ENCODE peak calls at places on chromosomes 4 and X, in five cellular contexts. W is suprapubic skin, E is aorta, P is right atrium auricular region, R is left lung. U is an unnamed sample. For H3K27me3, the result is how much of the 10 kb centered on the place peaks cover.

GRCh38 chrX:3651272-3651671 is 62.2 kb downstream of the PRKX start:
- DNase-seq in W (no peak), E (no peak), P (no peak), R (no peak), U (no peak)

GRCh38 chr4:36399762-36400353 is 118.4 kb downstream of the DTHD1 start:
- DNase-seq in W (no peak), E (no peak), P (no peak), R (no peak), U (peak)

GRCh38 chrX:30971761-30972603 is 82.9 kb upstream of the TAB3 start:
- DNase-seq in W (no peak), E (no peak), P (no peak), R (no peak), U (no peak)

GRCh38 chr4:114109776-114110175 is 130.3 kb upstream of the ARSJ start:
- DNase-seq in W (no peak), E (no peak), P (no peak), R (no peak), U (no peak)

GRCh38 chrX:65241059-65241721 is 264.9 kb upstream of the ZC4H2 start:
- DNase-seq in W (no peak), E (no peak), P (no peak), R (no peak), U (no peak)

GRCh38 chr4:86831262-86832090 is 17.7 kb downstream of the SLC10A6 start:
- DNase-seq in W (no peak), E (no peak), P (no peak), R (peak), U (no peak)

GRCh38 chr4:53602390-53602789 is 11.1 kb upstream of the LNX1 start:
- DNase-seq in W (no peak), E (no peak), P (no peak), R (peak), U (no peak)

GRCh38 chr4:73726000-73726399 is 14.4 kb upstream of the CXCL8 start:
- DNase-seq in W (no peak), E (no peak), P (no peak), R (no peak), U (no peak)

GRCh38 chr4:52574036-52574435 is 85.1 kb downstream of the USP46 start:
- DNase-seq in W (no peak), E (no peak), P (no peak), R (no peak), U (no peak)

GRCh38 chr4:30380404-30380998 is 339.7 kb upstream of the PCDH7 start:
- DNase-seq in W (no peak), E (no peak), P (no peak), R (no peak), U (peak)

GRCh38 chrX:107567370-107567769 is 60.9 kb upstream of the PRPS1 start:
- DNase-seq in W (no peak), E (no peak), P (no peak), R (no peak), U (no peak)

GRCh38 chr4:37890501-37891220 is at the start of gene TBC1D1:
- DNase-seq in W (peak), E (peak), P (peak), R (peak), U (peak)

GRCh38 chrX:150253946-150254615 is 109.0 kb upstream of the MAMLD1 start:
- DNase-seq in W (no peak), E (no peak), P (peak), R (no peak), U (no peak)

GRCh38 chrX:130746077-130746476 is 156.9 kb downstream of the ENOX2 start:
- DNase-seq in W (no peak), E (no peak), P (no peak), R (no peak), U (no peak)

GRCh38 chr4:183773790-183774189 is 114.7 kb downstream of the TRAPPC11 start:
- DNase-seq in W (no peak), E (no peak), P (no peak), R (no peak), U (no peak)

GRCh38 chr4:2871911-2872310 is 28.3 kb downstream of the ADD1 start:
- DNase-seq in W (no peak), E (no peak), P (no peak), R (no peak), U (no peak)

GRCh38 chr4:99144070-99144469 is at the start of gene ADH4:
- DNase-seq in W (no peak), E (no peak), P (no peak), R (no peak), U (no peak)

GRCh38 chrX:49932786-49933185 is 10.4 kb downstream of the CLCN5 start:
- DNase-seq in W (no peak), E (no peak), P (no peak), R (no peak), U (no peak)

GRCh38 chr4:90099795-90100194 is 27.4 kb upstream of the CCSER1 start:
- DNase-seq in W (no peak), E (no peak), P (no peak), R (no peak), U (no peak)

GRCh38 chr4:154660052-154660451 is 47.6 kb upstream of the FGG start:
- DNase-seq in W (no peak), E (no peak), P (no peak), R (no peak), U (no peak)

GRCh38 chr4:55499495-55499894 is 47.2 kb downstream of the CLOCK start:
- DNase-seq in W (no peak), E (no peak), P (no peak), R (no peak), U (no peak)

GRCh38 chr4:3009422-3009821 is 46.1 kb downstream of the GRK4 start:
- DNase-seq in W (peak), E (no peak), P (no peak), R (no peak), U (peak)

GRCh38 chrX:139120760-139121159 is 409.2 kb upstream of the FGF13 start:
- DNase-seq in W (no peak), E (no peak), P (no peak), R (no peak), U (no peak)

GRCh38 chrX:64975989-64976672 is at the start of gene ZC4H2:
- DNase-seq in W (peak), E (peak), P (peak), R (peak), U (peak)

GRCh38 chr4:181301735-181302380 is 941.3 kb upstream of the TENM3 start:
- DNase-seq in W (no peak), E (no peak), P (no peak), R (peak), U (no peak)

GRCh38 chr4:183905081-183905592 is at the start of gene STOX2:
- DNase-seq in W (peak), E (peak), P (peak), R (peak), U (no peak)

GRCh38 chr4:150082241-150082640 is 4.0 kb downstream of the DCLK2 start:
- DNase-seq in W (no peak), E (no peak), P (no peak), R (no peak), U (peak)

GRCh38 chr4:108367751-108368150 is 199.0 kb upstream of the LEF1 start:
- DNase-seq in W (no peak), E (no peak), P (no peak), R (no peak), U (no peak)

DNA sequence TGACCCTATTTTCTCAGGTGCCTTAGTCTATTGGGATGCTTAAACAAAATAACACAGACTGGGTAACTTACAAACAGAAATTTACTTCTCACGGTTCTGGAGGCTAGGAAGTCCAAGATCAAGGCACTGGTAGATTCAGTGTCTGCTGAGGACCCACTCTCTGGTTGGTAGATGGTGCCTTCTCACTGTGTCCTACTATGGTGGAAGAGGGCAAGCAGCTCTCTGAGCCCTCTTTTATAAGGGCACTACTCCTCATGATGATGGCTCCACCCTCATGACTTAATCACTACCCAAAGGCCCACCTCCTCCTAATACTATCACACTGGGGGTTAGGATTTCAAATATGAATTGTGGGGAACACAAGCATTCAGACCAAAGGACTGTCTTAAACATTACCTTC is 11.8 kb downstream of the SMIM14 start:
- DNase-seq in W (no peak), E (no peak), P (no peak), R (no peak), U (no peak)
- H3K27me3 ChIP-seq in W (under half), E (under half), P (under half), R (under half), U (under half)

GRCh38 chr4:133151301-133151680 is 2.2 kb downstream of the PCDH10 start:
- DNase-seq in W (no peak), E (no peak), P (no peak), R (no peak), U (no peak)

GRCh38 chr4:133149932-133150642 is 993 bp downstream of the PCDH10 start:
- DNase-seq in W (peak), E (no peak), P (no peak), R (no peak), U (no peak)

GRCh38 chr4:133151681-133152329 is 2.7 kb downstream of the PCDH10 start:
- DNase-seq in W (peak), E (peak), P (no peak), R (no peak), U (no peak)

GRCh38 chr4:133149364-133149695 is 236 bp downstream of the PCDH10 start:
- DNase-seq in W (no peak), E (no peak), P (no peak), R (no peak), U (no peak)

DNA sequence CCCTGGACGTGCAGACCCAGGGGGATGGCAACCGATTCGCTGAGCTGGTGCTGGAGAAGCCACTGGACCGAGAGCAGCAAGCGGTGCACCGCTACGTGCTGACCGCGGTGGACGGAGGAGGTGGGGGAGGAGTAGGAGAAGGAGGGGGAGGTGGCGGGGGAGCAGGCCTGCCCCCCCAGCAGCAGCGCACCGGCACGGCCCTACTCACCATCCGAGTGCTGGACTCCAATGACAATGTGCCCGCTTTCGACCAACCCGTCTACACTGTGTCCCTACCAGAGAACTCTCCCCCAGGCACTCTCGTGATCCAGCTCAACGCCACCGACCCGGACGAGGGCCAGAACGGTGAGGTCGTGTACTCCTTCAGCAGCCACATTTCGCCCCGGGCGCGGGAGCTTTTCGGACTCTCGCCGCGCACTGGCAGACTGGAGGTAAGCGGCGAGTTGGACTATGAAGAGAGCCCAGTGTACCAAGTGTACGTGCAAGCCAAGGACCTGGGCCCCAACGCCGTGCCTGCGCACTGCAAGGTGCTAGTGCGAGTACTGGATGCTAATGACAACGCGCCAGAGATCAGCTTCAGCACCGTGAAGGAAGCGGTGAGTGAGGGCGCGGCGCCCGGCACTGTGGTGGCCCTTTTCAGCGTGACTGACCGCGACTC is 1.7 kb downstream of the PCDH10 start:
- DNase-seq in W (no peak), E (peak), P (no peak), R (no peak), U (no peak)
- H3K27me3 ChIP-seq in W (half or more), E (under half), P (under half), R (half or more), U (under half)

GRCh38 chrX:78105944-78106650 is 2.0 kb downstream of the PGK1 start:
- DNase-seq in W (no peak), E (no peak), P (no peak), R (no peak), U (no peak)
- H3K27me3 ChIP-seq in W (under half), E (under half), P (under half), R (under half), U (under half)

DNA sequence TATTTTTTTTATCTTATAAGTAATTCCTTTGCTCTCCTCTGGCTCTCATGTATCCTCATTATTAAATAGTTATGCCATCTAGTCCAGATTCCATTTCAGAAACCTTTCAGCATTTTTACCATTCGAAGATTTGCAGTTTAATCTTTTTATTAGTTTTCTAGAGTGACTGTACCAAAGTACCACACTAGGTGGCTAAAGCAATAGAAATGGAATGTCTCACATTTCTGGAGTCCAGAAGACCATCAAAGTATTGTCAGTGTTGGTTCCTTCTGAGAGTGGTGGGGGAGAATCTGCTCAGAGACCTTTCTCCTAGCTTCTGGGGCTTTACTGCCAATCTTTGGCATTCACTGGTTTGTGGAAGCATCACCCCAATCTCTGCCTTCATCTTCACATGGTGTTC is 3.7 kb upstream of the PNMA3 start:
- DNase-seq in W (no peak), E (no peak), P (no peak), R (no peak), U (no peak)
- H3K27me3 ChIP-seq in W (under half), E (under half), P (under half), R (under half), U (under half)

GRCh38 chrX:154532690-154533089 is 14.0 kb downstream of the G6PD start:
- DNase-seq in W (no peak), E (no peak), P (no peak), R (no peak), U (no peak)
- H3K27me3 ChIP-seq in W (under half), E (under half), P (under half), R (under half), U (under half)

GRCh38 chr4:13541720-13542576 is 2.4 kb downstream of the NKX3-2 start:
- DNase-seq in W (no peak), E (no peak), P (no peak), R (no peak), U (no peak)
- H3K27me3 ChIP-seq in W (half or more), E (under half), P (half or more), R (half or more), U (under half)

GRCh38 chrX:10173331-10173900 is 16.6 kb downstream of the CLCN4 start:
- DNase-seq in W (no peak), E (peak), P (peak), R (peak), U (no peak)

GRCh38 chrX:10171291-10171690 is 14.5 kb downstream of the CLCN4 start:
- DNase-seq in W (no peak), E (no peak), P (no peak), R (no peak), U (no peak)

GRCh38 chrX:10174051-10174450 is 17.3 kb downstream of the CLCN4 start:
- DNase-seq in W (no peak), E (no peak), P (no peak), R (no peak), U (no peak)

GRCh38 chrX:10174810-10175209 is 18.0 kb downstream of the CLCN4 start:
- DNase-seq in W (no peak), E (no peak), P (no peak), R (no peak), U (no peak)

GRCh38 chrX:10172867-10173266 is 16.1 kb downstream of the CLCN4 start:
- DNase-seq in W (no peak), E (no peak), P (no peak), R (no peak), U (no peak)
- H3K27me3 ChIP-seq in W (under half), E (under half), P (under half), R (under half), U (under half)

GRCh38 chrX:86210772-86211171 is 62.5 kb downstream of the DACH2 start:
- DNase-seq in W (no peak), E (no peak), P (no peak), R (no peak), U (no peak)
- H3K27me3 ChIP-seq in W (under half), E (under half), P (under half), R (under half), U (under half)